ENCODE peak calls at places on chromosome 10, in five cellular contexts. S is HepG2, A is A549, U is upper lobe of left lung, G is GM12878. E is an unnamed sample.

GRCh38 chr10:120556164-120556532 is 99.1 kb downstream of the PLPP4 start:
- ATAC-seq in S (no peak), A (no peak), U (no peak), G (no peak), E (no peak)

GRCh38 chr10:133347636-133348517 is 704 bp downstream of the PRAP1 start:
- ATAC-seq in S (peak), A (peak), U (no peak), G (peak), E (no peak)

GRCh38 chr10:125201108-125201524 is 40.8 kb upstream of the CTBP2 start:
- ATAC-seq in S (no peak), A (peak), U (no peak), G (peak), E (no peak)

GRCh38 chr10:43044444-43045245 is 32.2 kb upstream of the RET start:
- ATAC-seq in S (peak), A (peak), U (no peak), G (no peak), E (no peak)

GRCh38 chr10:68110027-68110426 is 739 bp downstream of the MYPN start:
- ATAC-seq in S (no peak), A (peak), U (no peak), G (no peak), E (no peak)

GRCh38 chr10:37727491-37728352 is 129.7 kb downstream of the ZNF248 start:
- ATAC-seq in S (peak), A (no peak), U (peak), G (no peak), E (no peak)

GRCh38 chr10:48792121-48792520 is 107.4 kb downstream of the WDFY4 start:
- ATAC-seq in S (no peak), A (no peak), U (no peak), G (no peak), E (no peak)

GRCh38 chr10:22992075-22992474 is 64.2 kb downstream of the ARMC3 start:
- ATAC-seq in S (no peak), A (no peak), U (no peak), G (peak), E (no peak)

GRCh38 chr10:13340068-13340467 is 8.0 kb downstream of the SEPHS1 start:
- ATAC-seq in S (no peak), A (no peak), U (no peak), G (no peak), E (no peak)

GRCh38 chr10:6339891-6340290 is 137.2 kb downstream of the PFKFB3 start:
- ATAC-seq in S (no peak), A (no peak), U (no peak), G (no peak), E (no peak)

GRCh38 chr10:125734148-125734547 is 14.6 kb downstream of the EDRF1 start:
- ATAC-seq in S (no peak), A (no peak), U (no peak), G (no peak), E (no peak)

GRCh38 chr10:125204400-125204799 is 44.0 kb upstream of the CTBP2 start:
- ATAC-seq in S (no peak), A (no peak), U (no peak), G (no peak), E (no peak)

GRCh38 chr10:133004991-133005390 is 62.6 kb upstream of the CFAP46 start:
- ATAC-seq in S (no peak), A (no peak), U (no peak), G (no peak), E (no peak)

GRCh38 chr10:35347088-35347487 is 10.8 kb downstream of the CCNY start:
- ATAC-seq in S (no peak), A (no peak), U (no peak), G (no peak), E (no peak)

GRCh38 chr10:25934673-25935139 is 677 bp downstream of the MYO3A start:
- ATAC-seq in S (peak), A (peak), U (no peak), G (peak), E (no peak)

GRCh38 chr10:103090911-103091310 is 102.2 kb downstream of the NT5C2 start:
- ATAC-seq in S (no peak), A (no peak), U (no peak), G (no peak), E (no peak)

GRCh38 chr10:44186150-44186549 is 198.7 kb downstream of the CXCL12 start:
- ATAC-seq in S (peak), A (no peak), U (no peak), G (no peak), E (peak)

GRCh38 chr10:6103591-6103990 is 14.8 kb downstream of the RBM17 start:
- ATAC-seq in S (no peak), A (no peak), U (no peak), G (no peak), E (no peak)

GRCh38 chr10:86389441-86390193 is 23.0 kb upstream of the GRID1 start:
- ATAC-seq in S (no peak), A (peak), U (no peak), G (peak), E (peak)

GRCh38 chr10:71939861-71940474 is 24.2 kb upstream of the CHST3 start:
- ATAC-seq in S (no peak), A (no peak), U (no peak), G (peak), E (no peak)

DNA sequence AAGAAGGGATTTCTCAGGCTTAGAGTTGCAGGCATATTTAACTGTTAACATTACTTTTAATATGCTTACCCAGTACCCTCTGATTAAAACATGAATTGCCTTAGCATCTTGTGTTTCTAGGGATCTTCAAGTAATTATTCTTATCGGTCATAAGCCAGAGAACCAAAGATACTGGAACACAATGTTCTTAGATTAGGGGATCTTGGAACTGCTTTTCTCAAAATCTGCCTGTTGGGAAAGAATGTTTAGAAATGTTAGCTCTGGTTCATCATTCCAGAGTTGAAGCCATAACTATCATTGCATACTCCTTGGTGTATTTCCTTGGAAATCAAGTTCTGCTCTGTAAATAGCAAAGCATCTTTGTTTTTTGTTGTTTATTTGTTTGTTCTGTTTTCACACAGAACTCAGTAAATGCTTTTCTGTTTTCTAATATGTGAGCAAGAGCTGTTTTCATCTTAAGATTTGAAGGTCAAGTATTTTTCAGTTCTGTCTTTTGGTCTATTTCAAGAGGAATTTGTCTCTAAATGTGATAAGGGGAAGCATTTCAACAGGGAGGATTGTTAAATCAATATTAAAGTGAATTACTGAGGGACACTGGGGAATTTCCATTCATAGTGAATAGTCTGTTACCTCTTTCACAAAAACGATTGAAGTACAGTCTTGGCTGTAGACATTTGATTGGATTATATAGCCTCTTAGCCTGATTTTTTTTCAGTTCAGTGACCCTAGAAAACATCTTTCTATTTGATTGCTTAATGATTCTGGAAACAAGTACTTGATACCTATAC is 103.2 kb upstream of the CYP26C1 start:
- ATAC-seq in S (no peak), A (no peak), U (no peak), G (no peak), E (no peak)
- TF ChIP-seq CTCF in S (no peak), A (no peak), U (no peak), G (no peak), E (no peak)

DNA sequence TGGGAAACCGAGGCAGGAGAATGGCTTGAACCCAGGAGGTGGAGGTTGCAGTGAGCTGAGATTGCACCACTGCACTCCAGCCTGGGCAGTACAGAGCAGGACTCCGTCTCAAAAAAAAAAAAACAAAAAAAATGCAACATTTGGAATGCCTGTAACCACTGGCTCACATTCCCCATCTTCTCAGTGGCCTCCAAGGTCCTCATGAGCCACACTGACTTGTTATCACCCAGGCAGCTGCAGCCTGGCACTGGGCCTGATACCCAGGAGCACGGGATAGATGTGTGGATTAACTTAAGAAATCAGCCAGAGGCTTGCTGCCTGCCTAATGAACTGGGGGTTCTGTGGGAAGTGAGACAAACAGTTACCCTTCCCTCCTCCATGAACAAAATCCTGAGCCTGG is 23.0 kb downstream of the JCAD start:
- ATAC-seq in S (no peak), A (no peak), U (no peak), G (no peak), E (peak)
- TF ChIP-seq POLR2A in S (no peak), A (no peak), U (no peak), G (no peak), E (no peak)

GRCh38 chr10:110881905-110882304 is 10.2 kb downstream of the PDCD4 start:
- ATAC-seq in S (no peak), A (no peak), U (no peak), G (peak), E (no peak)

GRCh38 chr10:110887560-110887959 is 15.8 kb downstream of the PDCD4 start:
- ATAC-seq in S (no peak), A (no peak), U (no peak), G (peak), E (no peak)

GRCh38 chr10:110883924-110884323 is 12.2 kb downstream of the PDCD4 start:
- ATAC-seq in S (no peak), A (no peak), U (no peak), G (peak), E (peak)

GRCh38 chr10:110881247-110881646 is 9.5 kb downstream of the PDCD4 start:
- ATAC-seq in S (no peak), A (no peak), U (no peak), G (no peak), E (no peak)

GRCh38 chr10:110885932-110886674 is 14.4 kb downstream of the PDCD4 start:
- ATAC-seq in S (no peak), A (peak), U (no peak), G (peak), E (no peak)
- TF ChIP-seq EP300 in S (no peak), A (no peak), U (no peak), G (no peak), E (no peak)

DNA sequence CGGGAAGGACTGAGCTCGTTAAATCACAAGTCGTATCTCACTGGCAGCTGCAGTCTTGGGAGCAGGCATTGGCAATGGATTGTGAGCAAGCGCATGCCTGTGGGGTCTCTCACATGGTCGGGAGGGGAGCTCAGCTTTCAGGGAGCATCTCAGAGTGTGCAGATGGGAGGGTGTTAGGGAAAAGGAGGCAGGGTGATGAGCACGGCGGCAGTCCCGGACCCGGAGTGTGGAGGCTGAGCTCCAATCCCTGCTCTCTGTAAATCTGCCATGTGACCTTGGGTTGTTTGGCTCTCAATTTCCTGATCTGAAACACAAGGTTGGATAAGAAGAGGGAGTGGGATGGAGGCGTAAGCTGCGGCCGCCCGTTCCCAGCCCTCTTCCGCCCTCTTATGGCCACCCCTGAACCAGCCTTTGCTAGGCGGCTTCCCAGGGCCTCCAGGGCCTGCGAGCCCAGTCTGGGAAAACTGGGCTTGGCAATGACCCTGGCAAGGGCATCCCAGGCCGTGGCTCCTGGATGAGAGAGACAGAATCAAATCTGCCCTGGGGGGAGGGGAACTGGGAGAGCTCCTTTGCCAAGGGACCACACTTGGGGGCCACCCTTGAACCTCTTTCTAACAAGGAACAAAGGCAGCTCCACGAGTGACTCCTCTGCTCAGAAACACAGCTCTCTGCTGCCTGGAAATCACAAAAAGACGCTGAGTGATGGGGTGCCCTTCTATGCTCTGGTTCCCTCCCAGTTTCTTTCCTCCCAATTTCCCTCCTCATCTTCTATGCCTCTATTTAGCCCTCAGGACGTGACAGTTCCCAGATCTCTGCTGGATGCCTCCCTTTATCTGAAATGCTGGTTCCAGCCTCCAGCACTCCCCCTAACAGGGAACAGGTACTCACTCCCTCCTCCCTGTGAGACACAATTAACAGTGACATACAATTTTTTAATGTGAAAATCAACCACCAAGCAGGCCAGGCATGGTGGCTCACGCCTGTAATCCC is 41.7 kb upstream of the LOXL4 start:
- ATAC-seq in S (peak), A (peak), U (peak), G (peak), E (peak)
- TF ChIP-seq CTCF in S (peak), A (peak), U (peak), G (peak), E (peak)

GRCh38 chr10:69800109-69800508 is 1.6 kb upstream of the COL13A1 start:
- ATAC-seq in S (peak), A (peak), U (no peak), G (peak), E (peak)

GRCh38 chr10:69802424-69803161 is 887 bp downstream of the COL13A1 start:
- ATAC-seq in S (peak), A (peak), U (no peak), G (no peak), E (peak)

GRCh38 chr10:69801434-69802315 is at the start of gene COL13A1:
- ATAC-seq in S (no peak), A (peak), U (no peak), G (no peak), E (peak)

GRCh38 chr10:69800665-69801064 is 1.0 kb upstream of the COL13A1 start:
- ATAC-seq in S (no peak), A (no peak), U (no peak), G (no peak), E (no peak)

DNA sequence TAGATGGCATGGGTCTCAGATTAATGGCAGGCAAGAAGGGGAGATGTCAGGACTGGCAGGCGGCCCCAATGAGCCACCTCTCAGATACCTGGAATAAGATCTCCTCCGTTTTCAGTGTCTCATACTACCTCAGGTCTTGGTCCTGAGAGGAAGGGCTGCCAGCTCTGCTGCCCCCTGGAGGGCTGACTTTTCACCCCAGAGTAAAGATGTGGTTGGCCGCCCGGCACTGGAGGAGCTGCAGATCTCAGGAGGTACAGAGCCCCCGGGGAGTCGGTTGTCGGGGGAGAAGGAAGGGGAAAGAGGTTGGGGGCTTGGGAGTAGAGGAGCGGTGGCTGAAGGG is 642 bp upstream of the COL13A1 start:
- ATAC-seq in S (peak), A (peak), U (peak), G (peak), E (no peak)
- TF ChIP-seq POLR2A in S (no peak), A (no peak), U (no peak), G (no peak), E (no peak)

GRCh38 chr10:59968705-59969104 is 62.3 kb upstream of the CCDC6 start:
- ATAC-seq in S (no peak), A (no peak), U (no peak), G (no peak), E (no peak)

GRCh38 chr10:59962755-59963154 is 56.4 kb upstream of the CCDC6 start:
- ATAC-seq in S (no peak), A (no peak), U (no peak), G (no peak), E (no peak)

GRCh38 chr10:59970396-59971368 is 64.3 kb upstream of the CCDC6 start:
- ATAC-seq in S (no peak), A (no peak), U (no peak), G (peak), E (no peak)

GRCh38 chr10:59965899-59966650 is 59.7 kb upstream of the CCDC6 start:
- ATAC-seq in S (no peak), A (no peak), U (no peak), G (no peak), E (no peak)

DNA sequence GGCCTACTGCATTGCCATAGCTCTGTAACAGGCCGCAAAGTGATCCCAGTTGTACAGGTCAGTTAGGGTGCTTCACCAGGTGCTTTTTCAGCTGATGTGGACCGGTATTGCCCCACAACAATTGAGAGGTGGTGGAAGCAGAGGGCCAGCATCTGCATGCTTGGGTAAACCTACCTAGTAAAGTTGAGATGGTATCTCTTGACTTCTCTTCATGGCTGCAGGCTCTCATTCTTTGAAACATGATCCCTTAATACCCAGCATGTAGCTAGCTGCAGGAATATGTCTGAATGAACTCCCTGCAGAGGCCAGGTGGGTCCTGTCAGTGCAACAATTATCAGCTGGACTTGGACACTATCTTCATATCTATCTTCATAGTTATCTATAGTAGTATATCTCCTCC is 60.7 kb upstream of the CCDC6 start:
- ATAC-seq in S (no peak), A (no peak), U (no peak), G (no peak), E (no peak)
- TF ChIP-seq EP300 in S (no peak), A (no peak), U (no peak), G (no peak), E (no peak)

GRCh38 chr10:70430489-70431445 is 10.7 kb downstream of the NODAL start:
- ATAC-seq in S (peak), A (no peak), U (peak), G (no peak), E (peak)
- TF ChIP-seq CTCF in S (peak), A (no peak), U (peak), G (no peak), E (peak)

GRCh38 chr10:99920901-99921300 is 88.8 kb downstream of the DNMBP start:
- ATAC-seq in S (no peak), A (no peak), U (no peak), G (no peak), E (no peak)
- TF ChIP-seq POLR2A in S (no peak), A (no peak), U (no peak), G (no peak), E (no peak)

GRCh38 chr10:50326757-50327701 is 75.7 kb upstream of the ASAH2 start:
- ATAC-seq in S (no peak), A (peak), U (peak), G (no peak), E (peak)
- TF ChIP-seq EP300 in S (no peak), A (no peak), U (no peak), G (no peak), E (no peak)

E was measured in gastroesophageal sphincter.